ENCODE peak calls at places on chromosomes 2 and 18, in five cellular contexts. One of them, this sample, is unnamed.

GRCh38 chr18:58455318-58455950 is 173.5 kb downstream of the ALPK2 start:
- DNase-seq in ascending aorta: no peak
- DNase-seq in upper lobe of left lung: no peak
- DNase-seq in upper lobe of right lung: no peak
- DNase-seq in right lobe of liver: no peak
- DNase-seq in this sample: no peak

GRCh38 chr2:6077585-6077984 is 385.4 kb downstream of the SOX11 start:
- DNase-seq in ascending aorta: no peak
- DNase-seq in upper lobe of left lung: no peak
- DNase-seq in upper lobe of right lung: no peak
- DNase-seq in right lobe of liver: no peak
- DNase-seq in this sample: no peak

GRCh38 chr2:98902209-98903063 is 33.6 kb downstream of the CRACDL start:
- DNase-seq in ascending aorta: no peak
- DNase-seq in upper lobe of left lung: peak
- DNase-seq in upper lobe of right lung: peak
- DNase-seq in right lobe of liver: no peak
- DNase-seq in this sample: no peak

GRCh38 chr2:32806857-32807256 is 139.9 kb upstream of the LTBP1 start:
- DNase-seq in ascending aorta: no peak
- DNase-seq in upper lobe of left lung: no peak
- DNase-seq in upper lobe of right lung: no peak
- DNase-seq in right lobe of liver: no peak
- DNase-seq in this sample: no peak

GRCh38 chr2:62801814-62802524 is 96.5 kb downstream of the EHBP1 start:
- DNase-seq in ascending aorta: no peak
- DNase-seq in upper lobe of left lung: no peak
- DNase-seq in upper lobe of right lung: no peak
- DNase-seq in right lobe of liver: no peak
- DNase-seq in this sample: no peak

GRCh38 chr2:181680055-181680936 is at the start of gene NEUROD1:
- DNase-seq in ascending aorta: no peak
- DNase-seq in upper lobe of left lung: peak
- DNase-seq in upper lobe of right lung: no peak
- DNase-seq in right lobe of liver: no peak
- DNase-seq in this sample: no peak

GRCh38 chr2:59167514-59167913 is 926.4 kb upstream of the FANCL start:
- DNase-seq in ascending aorta: no peak
- DNase-seq in upper lobe of left lung: no peak
- DNase-seq in upper lobe of right lung: no peak
- DNase-seq in right lobe of liver: no peak
- DNase-seq in this sample: no peak

GRCh38 chr18:9323750-9324445 is 10.7 kb upstream of the TWSG1 start:
- DNase-seq in ascending aorta: no peak
- DNase-seq in upper lobe of left lung: no peak
- DNase-seq in upper lobe of right lung: no peak
- DNase-seq in right lobe of liver: no peak
- DNase-seq in this sample: no peak

GRCh38 chr2:170148161-170148560 is 29.8 kb upstream of the MYO3B start:
- DNase-seq in ascending aorta: no peak
- DNase-seq in upper lobe of left lung: no peak
- DNase-seq in upper lobe of right lung: no peak
- DNase-seq in right lobe of liver: no peak
- DNase-seq in this sample: no peak

GRCh38 chr2:108786354-108787208 is at the start of gene CCDC138:
- DNase-seq in ascending aorta: peak
- DNase-seq in upper lobe of left lung: peak
- DNase-seq in upper lobe of right lung: peak
- DNase-seq in right lobe of liver: peak
- DNase-seq in this sample: peak

GRCh38 chr18:70373062-70373519 is 84.2 kb downstream of the SOCS6 start:
- DNase-seq in ascending aorta: no peak
- DNase-seq in upper lobe of left lung: no peak
- DNase-seq in upper lobe of right lung: no peak
- DNase-seq in right lobe of liver: no peak
- DNase-seq in this sample: no peak

GRCh38 chr2:118845005-118845842 is 2.2 kb downstream of the EN1 start:
- DNase-seq in ascending aorta: no peak
- DNase-seq in upper lobe of left lung: peak
- DNase-seq in upper lobe of right lung: no peak
- DNase-seq in right lobe of liver: peak
- DNase-seq in this sample: no peak

GRCh38 chr18:8870528-8870927 is 165.2 kb downstream of the MTCL1 start:
- DNase-seq in ascending aorta: no peak
- DNase-seq in upper lobe of left lung: no peak
- DNase-seq in upper lobe of right lung: no peak
- DNase-seq in right lobe of liver: no peak
- DNase-seq in this sample: no peak

GRCh38 chr2:159650574-159650973 is 34.2 kb upstream of the BAZ2B start:
- DNase-seq in ascending aorta: no peak
- DNase-seq in upper lobe of left lung: no peak
- DNase-seq in upper lobe of right lung: no peak
- DNase-seq in right lobe of liver: no peak
- DNase-seq in this sample: no peak

GRCh38 chr2:177639262-177639914 is 246.8 kb downstream of the AGPS start:
- DNase-seq in ascending aorta: no peak
- DNase-seq in upper lobe of left lung: no peak
- DNase-seq in upper lobe of right lung: no peak
- DNase-seq in right lobe of liver: no peak
- DNase-seq in this sample: no peak

GRCh38 chr2:118576109-118576855 is 271.2 kb downstream of the EN1 start:
- DNase-seq in ascending aorta: no peak
- DNase-seq in upper lobe of left lung: no peak
- DNase-seq in upper lobe of right lung: no peak
- DNase-seq in right lobe of liver: no peak
- DNase-seq in this sample: no peak

GRCh38 chr2:70560040-70560439 is 6.4 kb upstream of the TGFA start:
- DNase-seq in ascending aorta: no peak
- DNase-seq in upper lobe of left lung: no peak
- DNase-seq in upper lobe of right lung: no peak
- DNase-seq in right lobe of liver: no peak
- DNase-seq in this sample: no peak

GRCh38 chr18:49016648-49017539 is 66.1 kb upstream of the SMAD7 start:
- DNase-seq in ascending aorta: no peak
- DNase-seq in upper lobe of left lung: no peak
- DNase-seq in upper lobe of right lung: peak
- DNase-seq in right lobe of liver: no peak
- DNase-seq in this sample: peak

GRCh38 chr2:163198972-163199371 is 360.4 kb upstream of the KCNH7 start:
- DNase-seq in ascending aorta: no peak
- DNase-seq in upper lobe of left lung: no peak
- DNase-seq in upper lobe of right lung: no peak
- DNase-seq in right lobe of liver: no peak
- DNase-seq in this sample: no peak

GRCh38 chr2:236562434-236562833 is 7.2 kb upstream of the ACKR3 start:
- DNase-seq in ascending aorta: no peak
- DNase-seq in upper lobe of left lung: no peak
- DNase-seq in upper lobe of right lung: no peak
- DNase-seq in right lobe of liver: no peak
- DNase-seq in this sample: no peak

GRCh38 chr2:238908960-238909951 is 61.4 kb downstream of the TWIST2 start:
- DNase-seq in ascending aorta: no peak
- DNase-seq in upper lobe of left lung: peak
- DNase-seq in upper lobe of right lung: peak
- DNase-seq in right lobe of liver: peak
- DNase-seq in this sample: no peak

GRCh38 chr2:122703676-122704075 is 948.2 kb downstream of the TSN start:
- DNase-seq in ascending aorta: no peak
- DNase-seq in upper lobe of left lung: no peak
- DNase-seq in upper lobe of right lung: no peak
- DNase-seq in right lobe of liver: no peak
- DNase-seq in this sample: no peak

GRCh38 chr2:203670939-203671338 is 35.5 kb upstream of the CD28 start:
- DNase-seq in ascending aorta: no peak
- DNase-seq in upper lobe of left lung: no peak
- DNase-seq in upper lobe of right lung: no peak
- DNase-seq in right lobe of liver: no peak
- DNase-seq in this sample: no peak

GRCh38 chr18:5543854-5544389 is at the start of gene EPB41L3:
- DNase-seq in ascending aorta: no peak
- DNase-seq in upper lobe of left lung: peak
- DNase-seq in upper lobe of right lung: peak
- DNase-seq in right lobe of liver: peak
- DNase-seq in this sample: no peak

GRCh38 chr2:5464657-5465056 is 227.5 kb upstream of the SOX11 start:
- DNase-seq in ascending aorta: no peak
- DNase-seq in upper lobe of left lung: no peak
- DNase-seq in upper lobe of right lung: no peak
- DNase-seq in right lobe of liver: no peak
- DNase-seq in this sample: no peak

GRCh38 chr2:33377048-33377447 is 99.4 kb upstream of the RASGRP3 start:
- DNase-seq in ascending aorta: no peak
- DNase-seq in upper lobe of left lung: no peak
- DNase-seq in upper lobe of right lung: no peak
- DNase-seq in right lobe of liver: no peak
- DNase-seq in this sample: no peak

GRCh38 chr2:18907508-18907907 is 318.1 kb upstream of the NT5C1B start:
- DNase-seq in ascending aorta: no peak
- DNase-seq in upper lobe of left lung: no peak
- DNase-seq in upper lobe of right lung: no peak
- DNase-seq in right lobe of liver: no peak
- DNase-seq in this sample: no peak

GRCh38 chr2:166764216-166764615 is 124.1 kb upstream of the XIRP2 start:
- DNase-seq in ascending aorta: no peak
- DNase-seq in upper lobe of left lung: no peak
- DNase-seq in upper lobe of right lung: no peak
- DNase-seq in right lobe of liver: no peak
- DNase-seq in this sample: no peak

GRCh38 chr2:100731535-100731981 is 88.4 kb upstream of the NPAS2 start:
- DNase-seq in ascending aorta: no peak
- DNase-seq in upper lobe of left lung: no peak
- DNase-seq in upper lobe of right lung: no peak
- DNase-seq in right lobe of liver: no peak
- DNase-seq in this sample: no peak

GRCh38 chr2:57907411-57907810 is 139.2 kb upstream of the VRK2 start:
- DNase-seq in ascending aorta: no peak
- DNase-seq in upper lobe of left lung: no peak
- DNase-seq in upper lobe of right lung: no peak
- DNase-seq in right lobe of liver: no peak
- DNase-seq in this sample: no peak

GRCh38 chr2:57902578-57902977 is 144.0 kb upstream of the VRK2 start:
- DNase-seq in ascending aorta: no peak
- DNase-seq in upper lobe of left lung: no peak
- DNase-seq in upper lobe of right lung: no peak
- DNase-seq in right lobe of liver: no peak
- DNase-seq in this sample: no peak

GRCh38 chr2:57908736-57909161 is 137.9 kb upstream of the VRK2 start:
- DNase-seq in ascending aorta: no peak
- DNase-seq in upper lobe of left lung: no peak
- DNase-seq in upper lobe of right lung: no peak
- DNase-seq in right lobe of liver: no peak
- DNase-seq in this sample: no peak

GRCh38 chr2:57906152-57906732 is 140.4 kb upstream of the VRK2 start:
- DNase-seq in ascending aorta: no peak
- DNase-seq in upper lobe of left lung: no peak
- DNase-seq in upper lobe of right lung: no peak
- DNase-seq in right lobe of liver: no peak
- DNase-seq in this sample: no peak
- TF ChIP-seq CTCF in ascending aorta: peak
- TF ChIP-seq CTCF in upper lobe of left lung: peak
- TF ChIP-seq CTCF in upper lobe of right lung: peak
- TF ChIP-seq CTCF in right lobe of liver: peak
- TF ChIP-seq CTCF in this sample: no peak

GRCh38 chr2:134493797-134494196 is 225.0 kb downstream of the TMEM163 start:
- DNase-seq in ascending aorta: no peak
- DNase-seq in upper lobe of left lung: no peak
- DNase-seq in upper lobe of right lung: no peak
- DNase-seq in right lobe of liver: no peak
- DNase-seq in this sample: no peak

GRCh38 chr2:134491022-134491421 is 227.8 kb downstream of the TMEM163 start:
- DNase-seq in ascending aorta: no peak
- DNase-seq in upper lobe of left lung: no peak
- DNase-seq in upper lobe of right lung: no peak
- DNase-seq in right lobe of liver: no peak
- DNase-seq in this sample: no peak

GRCh38 chr2:134490535-134490934 is 228.3 kb downstream of the TMEM163 start:
- DNase-seq in ascending aorta: no peak
- DNase-seq in upper lobe of left lung: no peak
- DNase-seq in upper lobe of right lung: no peak
- DNase-seq in right lobe of liver: no peak
- DNase-seq in this sample: no peak

GRCh38 chr2:134489732-134490384 is 228.9 kb downstream of the TMEM163 start:
- DNase-seq in ascending aorta: no peak
- DNase-seq in upper lobe of left lung: no peak
- DNase-seq in upper lobe of right lung: no peak
- DNase-seq in right lobe of liver: no peak
- DNase-seq in this sample: no peak

GRCh38 chr2:134491796-134492441 is 226.9 kb downstream of the TMEM163 start:
- DNase-seq in ascending aorta: no peak
- DNase-seq in upper lobe of left lung: no peak
- DNase-seq in upper lobe of right lung: no peak
- DNase-seq in right lobe of liver: no peak
- DNase-seq in this sample: no peak
- TF ChIP-seq CTCF in ascending aorta: no peak
- TF ChIP-seq CTCF in upper lobe of left lung: no peak
- TF ChIP-seq CTCF in upper lobe of right lung: peak
- TF ChIP-seq CTCF in right lobe of liver: peak
- TF ChIP-seq CTCF in this sample: no peak

DNA sequence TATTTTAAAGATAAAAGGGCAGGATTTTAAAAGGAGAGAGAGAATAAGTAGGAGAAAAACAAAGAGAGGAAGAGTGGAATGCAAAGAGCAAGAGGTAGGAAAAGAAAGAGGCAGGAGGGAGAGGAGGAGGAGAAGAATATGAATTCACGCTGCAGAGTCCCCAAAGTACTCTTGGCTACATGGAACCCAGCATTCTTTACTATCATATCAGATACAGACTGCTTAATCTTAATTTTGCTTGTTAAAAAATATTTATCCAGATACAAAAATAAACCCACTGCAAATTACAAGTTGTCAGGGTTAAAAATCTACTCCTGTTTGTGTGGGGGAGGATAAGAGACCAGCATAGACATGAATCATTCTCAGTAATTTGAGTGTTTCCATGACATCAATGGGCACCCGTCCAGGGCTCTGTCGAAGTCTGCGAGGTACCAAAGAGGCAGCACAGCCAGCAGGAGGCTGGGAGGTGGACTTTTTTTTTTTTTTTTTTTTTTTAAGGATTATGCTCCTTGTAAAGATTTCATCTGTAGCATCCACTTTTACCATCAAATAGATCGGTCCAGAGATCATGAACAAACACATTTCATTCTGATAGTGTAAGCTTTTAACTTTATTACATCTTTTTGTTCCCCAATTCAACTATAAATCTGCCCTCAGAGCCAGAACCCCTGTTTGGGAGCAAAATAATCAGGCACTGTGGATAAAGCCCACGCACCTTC is 182.2 kb downstream of the TCF4 start:
- DNase-seq in ascending aorta: peak
- DNase-seq in upper lobe of left lung: no peak
- DNase-seq in upper lobe of right lung: peak
- DNase-seq in right lobe of liver: no peak
- DNase-seq in this sample: peak
- TF ChIP-seq CTCF in ascending aorta: no peak
- TF ChIP-seq CTCF in upper lobe of left lung: no peak
- TF ChIP-seq CTCF in upper lobe of right lung: peak
- TF ChIP-seq CTCF in right lobe of liver: no peak
- TF ChIP-seq CTCF in this sample: no peak

GRCh38 chr18:78986018-78986481 is 6.4 kb downstream of the SALL3 start:
- DNase-seq in ascending aorta: no peak
- DNase-seq in upper lobe of left lung: peak
- DNase-seq in upper lobe of right lung: no peak
- DNase-seq in right lobe of liver: no peak
- DNase-seq in this sample: no peak
- TF ChIP-seq CTCF in ascending aorta: no peak
- TF ChIP-seq CTCF in upper lobe of left lung: no peak
- TF ChIP-seq CTCF in upper lobe of right lung: peak
- TF ChIP-seq CTCF in right lobe of liver: peak
- TF ChIP-seq CTCF in this sample: no peak

GRCh38 chr2:74297950-74298349 is 45.3 kb downstream of the SLC4A5 start:
- DNase-seq in ascending aorta: no peak
- DNase-seq in upper lobe of left lung: no peak
- DNase-seq in upper lobe of right lung: no peak
- DNase-seq in right lobe of liver: no peak
- DNase-seq in this sample: no peak
- TF ChIP-seq CTCF in ascending aorta: no peak
- TF ChIP-seq CTCF in upper lobe of left lung: no peak
- TF ChIP-seq CTCF in upper lobe of right lung: no peak
- TF ChIP-seq CTCF in right lobe of liver: no peak
- TF ChIP-seq CTCF in this sample: no peak

This sample was measured in omental fat pad.